ENCODE peak calls at places on chromosomes 13 and 19, in seven cellular contexts. O, G, W, Y, D, U and V are unnamed samples.

GRCh38 chr13:41311607-41312500 is 787 bp downstream of the NAA16 start:
- DNase-seq in G (peak; percentile 49), O (no peak), W (peak; percentile 73), Y (peak; percentile 21), U (no peak), D (peak; percentile 50), V (peak; percentile 53)

GRCh38 chr19:9917322-9917721 is 19.0 kb downstream of the OLFM2 start:
- DNase-seq in O (no peak), U (no peak), Y (peak; percentile 90), D (peak; percentile 27), G (peak; percentile 26), W (no peak), V (no peak)

GRCh38 chr19:29530549-29531457 is 5.0 kb downstream of the VSTM2B start:
- DNase-seq in U (no peak), D (peak; percentile 7), G (no peak), W (peak; percentile 33), O (no peak), Y (no peak), V (no peak)

GRCh38 chr13:21361123-21361522 is 98.0 kb downstream of the ZDHHC20 start:
- DNase-seq in U (no peak), O (no peak), D (no peak), G (no peak), W (no peak), Y (no peak), V (no peak)

GRCh38 chr13:45416521-45417125 is 1.6 kb downstream of the SLC25A30 start:
- DNase-seq in Y (no peak), U (no peak), G (no peak), O (no peak), W (no peak), D (no peak), V (no peak)

GRCh38 chr13:44504146-44504545 is 72.0 kb downstream of the TSC22D1 start:
- DNase-seq in G (no peak), U (no peak), Y (no peak), D (peak; percentile 51), W (no peak), O (no peak), V (no peak)

GRCh38 chr19:44796701-44797115 is 12.2 kb upstream of the BCAM start:
- DNase-seq in D (no peak), Y (no peak), O (no peak), G (peak; percentile 69), W (no peak), U (no peak), V (no peak)

GRCh38 chr19:17441241-17442135 is 7.0 kb downstream of the TMEM221 start:
- DNase-seq in U (no peak), Y (peak; percentile 78), W (no peak), D (no peak), G (no peak), O (no peak), V (no peak)

GRCh38 chr19:58460039-58460438 is 6.8 kb upstream of the ZNF324 start:
- DNase-seq in O (no peak), G (no peak), Y (no peak), W (no peak), U (no peak), D (no peak), V (no peak)

GRCh38 chr13:46160474-46161066 is 21.4 kb downstream of the LCP1 start:
- DNase-seq in O (no peak), U (no peak), D (no peak), G (no peak), W (no peak), Y (peak; percentile 55), V (no peak)

GRCh38 chr19:45637890-45638667 is 1.1 kb downstream of the EML2 start:
- DNase-seq in W (no peak), G (peak; percentile 44), Y (no peak), D (peak; percentile 40), U (no peak), O (no peak), V (peak; percentile 63)

GRCh38 chr13:57123660-57124059 is 17.1 kb upstream of the PRR20A start:
- DNase-seq in W (no peak), U (no peak), G (no peak), Y (no peak), D (no peak), O (no peak), V (no peak)

GRCh38 chr13:104008571-104009435 is 942.6 kb upstream of the SLC10A2 start:
- DNase-seq in D (no peak), G (no peak), O (no peak), Y (no peak), W (no peak), U (no peak), V (no peak)

GRCh38 chr13:44120814-44121505 is 241.3 kb downstream of the LACC1 start:
- DNase-seq in U (no peak), W (no peak), G (no peak), Y (no peak), O (no peak), D (no peak), V (no peak)

GRCh38 chr19:18379803-18380747 is 5.9 kb upstream of the GDF15 start:
- DNase-seq in G (peak; percentile 90), W (peak; percentile 96), Y (peak; percentile 60), O (no peak), D (peak; percentile 85), U (no peak), V (peak; percentile 89)

GRCh38 chr19:17448190-17448967 is at the start of gene TMEM221:
- DNase-seq in D (no peak), W (no peak), G (peak; percentile 47), U (no peak), Y (peak; percentile 77), O (no peak), V (peak; percentile 61)

GRCh38 chr13:110430391-110431338 is 123.6 kb downstream of the COL4A2 start:
- DNase-seq in U (no peak), G (no peak), W (no peak), D (no peak), O (no peak), Y (no peak), V (no peak)

GRCh38 chr19:2982983-2983350 is 5.6 kb downstream of the TLE6 start:
- DNase-seq in G (peak; percentile 90), U (no peak), W (peak; percentile 94), O (no peak), Y (no peak), D (peak; percentile 86), V (peak; percentile 78)

GRCh38 chr13:102394158-102395053 is 7.4 kb downstream of the FGF14 start:
- DNase-seq in Y (peak; percentile 72), U (peak; percentile 47), O (peak; percentile 91), D (peak; percentile 89), W (peak; percentile 96), G (peak; percentile 90), V (peak; percentile 93)

GRCh38 chr19:38665950-38666661 is 18.7 kb downstream of the ACTN4 start:
- DNase-seq in U (no peak), W (no peak), Y (no peak), O (peak; percentile 92), G (no peak), D (peak; percentile 64), V (peak; percentile 57)

GRCh38 chr19:2458054-2458453 is 1.3 kb upstream of the LMNB2 start:
- DNase-seq in D (no peak), U (no peak), Y (no peak), O (no peak), G (no peak), W (no peak), V (no peak)

GRCh38 chr19:21585491-21585890 is 80.1 kb downstream of the ZNF429 start:
- DNase-seq in U (no peak), D (no peak), W (no peak), O (no peak), Y (no peak), G (peak; percentile 39), V (no peak)

GRCh38 chr13:111899714-111900389 is 167.1 kb upstream of the SOX1 start:
- DNase-seq in D (no peak), U (no peak), O (no peak), G (no peak), Y (no peak), W (no peak), V (no peak)

GRCh38 chr13:30824651-30825050 is 81.4 kb upstream of the MEDAG start:
- DNase-seq in W (no peak), U (no peak), Y (no peak), D (no peak), G (peak; percentile 38), O (no peak), V (no peak)

GRCh38 chr19:35618857-35619256 is 6.3 kb downstream of the HAUS5 start:
- DNase-seq in U (no peak), G (no peak), W (no peak), O (no peak), Y (no peak), D (no peak), V (no peak)

GRCh38 chr19:48398329-48399235 is 5.1 kb downstream of the GRIN2D start:
- DNase-seq in G (peak; percentile 78), Y (peak; percentile 98), O (peak; percentile 88), W (peak; percentile 87), D (peak; percentile 74), U (no peak), V (peak; percentile 88)

GRCh38 chr19:44703336-44704078 is 4.6 kb downstream of the CEACAM16 start:
- DNase-seq in W (no peak), U (no peak), O (no peak), Y (no peak), D (no peak), G (no peak), V (no peak)

GRCh38 chr19:49486710-49487276 is 615 bp upstream of the RPL13A start:
- DNase-seq in U (no peak), W (no peak), D (no peak), G (no peak), O (no peak), Y (no peak), V (no peak)
- TF ChIP-seq CTCF in U (no peak), W (no peak), D (no peak), G (no peak), O (no peak), Y (peak; percentile 15), V (no peak)

DNA sequence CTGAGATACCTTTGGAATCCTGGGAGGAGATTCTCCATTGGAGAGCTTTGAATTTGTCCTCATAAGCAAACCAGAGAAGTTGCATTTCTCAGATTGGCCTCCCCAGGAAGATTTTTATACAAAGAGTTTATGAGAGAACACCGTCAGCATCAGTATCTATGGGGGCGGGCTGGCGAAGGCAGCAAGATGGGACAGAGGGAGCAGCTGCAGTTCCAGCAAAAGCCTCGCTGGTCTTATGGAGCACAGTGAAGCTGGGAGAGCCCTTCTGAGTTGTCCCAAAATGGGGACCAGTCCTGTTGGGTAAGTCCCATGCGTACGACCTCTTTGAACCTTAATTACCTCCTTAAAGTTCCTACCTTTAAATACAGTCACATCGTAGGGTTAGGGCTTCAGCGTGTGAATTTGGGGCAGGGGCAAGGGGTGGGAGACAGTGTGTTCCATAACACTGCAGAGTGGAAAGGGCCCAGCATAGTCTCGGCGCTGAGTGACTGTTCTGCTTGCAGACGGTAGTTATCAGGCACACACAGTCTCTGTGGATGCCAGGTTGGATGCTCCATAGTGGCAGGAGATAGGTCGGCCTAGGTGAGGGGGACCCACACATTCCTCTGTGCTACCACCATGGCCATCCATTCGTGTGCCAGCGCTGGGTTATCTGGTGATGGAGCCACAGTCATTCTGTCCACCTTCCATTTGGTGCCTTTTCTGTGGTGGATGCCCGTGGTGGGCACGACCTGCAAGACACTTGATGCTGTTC is 34.9 kb upstream of the GPR183 start:
- DNase-seq in Y (no peak), O (no peak), U (no peak), W (no peak), D (no peak), G (no peak), V (no peak)
- TF ChIP-seq POLR2AphosphoS5 in Y (no peak), O (no peak), U (no peak), W (no peak), D (no peak), G (no peak), V (no peak)

GRCh38 chr13:113399755-113400149 is 35.8 kb upstream of the GRTP1 start:
- DNase-seq in W (no peak), Y (no peak), G (no peak), U (no peak), O (no peak), D (no peak), V (no peak)
- TF ChIP-seq EP300 in W (no peak), Y (no peak), G (no peak), U (no peak), O (no peak), D (no peak), V (no peak)

GRCh38 chr13:23793711-23794110 is 95.5 kb downstream of the MIPEP start:
- DNase-seq in W (no peak), U (no peak), G (no peak), D (no peak), Y (no peak), O (no peak), V (no peak)
- TF ChIP-seq CTCF in W (no peak), U (no peak), G (no peak), D (no peak), Y (no peak), O (no peak), V (no peak)